ENCODE peak calls at places on chromosomes 7 and 10, in eight cellular contexts. K is progenitor cell of endocrine pancreas, E is WERI-Rb-1, Z is foreskin fibroblast, F is NB4, N is thoracic aorta, D is sigmoid colon, R is PC-9. H is an unnamed sample.

GRCh38 chr10:123284022-123284421 is 129.8 kb downstream of the BUB3 start:
- DNase-seq in K (no peak), E (no peak), Z (no peak), F (no peak), N (no peak), D (no peak), R (no peak), H (no peak)

GRCh38 chr10:103693070-103693811 is 162.1 kb downstream of the SH3PXD2A start:
- DNase-seq in K (no peak), E (no peak), Z (peak; percentile 43), F (peak; percentile 54), N (no peak), D (no peak), R (no peak), H (peak; percentile 60)

GRCh38 chr7:3294432-3295100 is 6.5 kb upstream of the SDK1 start:
- DNase-seq in K (no peak), E (peak; percentile 42), Z (no peak), F (no peak), N (no peak), D (no peak), R (no peak), H (no peak)

GRCh38 chr7:148031816-148032215 is 558.8 kb upstream of the C7orf33 start:
- DNase-seq in K (no peak), E (peak; percentile 90), Z (no peak), F (no peak), N (no peak), D (no peak), R (no peak), H (peak; percentile 37)

GRCh38 chr7:134766779-134767566 is 12.5 kb upstream of the CALD1 start:
- DNase-seq in K (no peak), E (no peak), Z (peak; percentile 43), F (no peak), N (no peak), D (no peak), R (no peak), H (no peak)

GRCh38 chr7:106220307-106220706 is 64.5 kb downstream of the NAMPT start:
- DNase-seq in K (no peak), E (no peak), Z (no peak), F (no peak), N (no peak), D (no peak), R (no peak), H (no peak)

GRCh38 chr10:100749309-100750217 is 4.2 kb downstream of the PAX2 start:
- DNase-seq in K (no peak), E (no peak), Z (no peak), F (no peak), N (no peak), D (peak; percentile 56), R (no peak), H (peak; percentile 33)

GRCh38 chr7:151174246-151175046 is 7.0 kb upstream of the GBX1 start:
- DNase-seq in K (no peak), E (no peak), Z (peak; percentile 20), F (no peak), N (no peak), D (no peak), R (no peak), H (no peak)

GRCh38 chr10:125148576-125148975 is 11.8 kb downstream of the CTBP2 start:
- DNase-seq in K (no peak), E (no peak), Z (peak; percentile 41), F (no peak), N (no peak), D (no peak), R (no peak), H (no peak)

GRCh38 chr10:61439058-61439607 is 14.0 kb downstream of the TMEM26 start:
- DNase-seq in K (no peak), E (no peak), Z (peak; percentile 2), F (no peak), N (no peak), D (no peak), R (no peak), H (no peak)

GRCh38 chr10:121788717-121789116 is 139.1 kb downstream of the ATE1 start:
- DNase-seq in K (no peak), E (no peak), Z (no peak), F (no peak), N (no peak), D (no peak), R (no peak), H (no peak)

GRCh38 chr7:95794917-95795515 is 22.7 kb downstream of the DYNC1I1 start:
- DNase-seq in K (no peak), E (peak; percentile 26), Z (peak; percentile 4), F (peak; percentile 51), N (no peak), D (no peak), R (no peak), H (no peak)

GRCh38 chr10:60892571-60892970 is 51.4 kb downstream of the RHOBTB1 start:
- DNase-seq in K (no peak), E (no peak), Z (no peak), F (no peak), N (no peak), D (no peak), R (no peak), H (no peak)

GRCh38 chr10:54363390-54363789 is 437.6 kb downstream of the PCDH15 start:
- DNase-seq in K (no peak), E (no peak), Z (no peak), F (no peak), N (no peak), D (no peak), R (no peak), H (no peak)

GRCh38 chr7:73940701-73941238 is 79.8 kb downstream of the TMEM270 start:
- DNase-seq in K (no peak), E (no peak), Z (no peak), F (no peak), N (no peak), D (no peak), R (no peak), H (no peak)

GRCh38 chr10:725786-726185 is 36.3 kb upstream of the DIP2C start:
- DNase-seq in K (no peak), E (no peak), Z (peak; percentile 11), F (no peak), N (no peak), D (no peak), R (no peak), H (no peak)

DNA sequence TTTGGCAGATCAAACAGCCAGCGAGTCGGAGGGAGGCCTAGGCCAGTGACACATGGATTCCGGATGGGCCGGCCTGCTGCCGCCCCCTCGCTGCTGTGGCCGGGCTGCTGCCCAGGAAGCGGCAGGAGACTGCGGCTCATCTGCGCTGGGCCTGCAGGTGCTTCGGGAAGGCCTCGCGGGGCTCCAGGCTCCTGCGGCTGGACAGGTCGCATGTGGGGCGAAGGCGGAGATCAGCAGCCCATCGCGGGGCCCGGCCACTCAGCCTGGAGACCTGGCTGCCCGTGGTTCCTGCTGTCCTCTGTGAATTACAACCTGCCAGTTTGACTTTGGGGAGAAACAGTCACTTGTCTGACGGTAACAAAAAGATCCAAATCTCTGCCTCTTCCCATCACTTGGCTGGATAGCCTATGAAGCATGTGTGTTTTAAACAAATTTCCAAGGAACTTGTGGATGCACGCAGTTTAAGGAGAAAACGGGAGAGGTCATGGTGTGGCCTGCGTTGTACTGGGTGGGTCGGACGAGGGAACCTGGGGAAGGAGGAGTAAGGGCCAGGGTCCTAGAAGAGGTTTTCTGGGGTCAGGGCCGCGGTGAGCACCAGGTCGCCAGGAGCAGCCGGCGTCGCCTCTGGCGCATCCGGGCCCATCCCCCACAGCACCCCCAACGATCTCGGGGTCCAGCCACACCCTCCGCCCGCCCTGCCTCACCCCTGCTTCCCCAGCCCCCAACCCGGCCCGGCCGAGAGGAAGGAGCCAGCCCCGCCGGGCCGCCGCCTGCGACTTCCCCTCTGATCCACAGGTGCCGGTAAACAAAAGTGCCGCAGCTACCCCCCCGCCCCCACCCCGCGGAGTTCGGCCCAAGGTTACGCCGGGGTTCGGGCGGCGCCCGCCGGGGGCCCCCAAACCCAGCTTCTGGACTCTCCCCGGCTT is 1.6 kb downstream of the SPOCK2 start:
- DNase-seq in K (no peak), E (no peak), Z (no peak), F (no peak), N (no peak), D (no peak), R (no peak), H (peak; percentile 52)
- TF ChIP-seq CTCF in K (peak; percentile 20), E (no peak), Z (no peak), F (no peak), N (no peak), D (no peak), R (no peak), H (no peak)

GRCh38 chr10:59366310-59366709 is 4.0 kb upstream of the FAM13C start:
- DNase-seq in K (no peak), E (no peak), Z (no peak), F (no peak), N (no peak), D (no peak), R (no peak), H (no peak)
- TF ChIP-seq CTCF in K (no peak), E (no peak), Z (no peak), F (no peak), N (no peak), D (no peak), R (no peak), H (no peak)

DNA sequence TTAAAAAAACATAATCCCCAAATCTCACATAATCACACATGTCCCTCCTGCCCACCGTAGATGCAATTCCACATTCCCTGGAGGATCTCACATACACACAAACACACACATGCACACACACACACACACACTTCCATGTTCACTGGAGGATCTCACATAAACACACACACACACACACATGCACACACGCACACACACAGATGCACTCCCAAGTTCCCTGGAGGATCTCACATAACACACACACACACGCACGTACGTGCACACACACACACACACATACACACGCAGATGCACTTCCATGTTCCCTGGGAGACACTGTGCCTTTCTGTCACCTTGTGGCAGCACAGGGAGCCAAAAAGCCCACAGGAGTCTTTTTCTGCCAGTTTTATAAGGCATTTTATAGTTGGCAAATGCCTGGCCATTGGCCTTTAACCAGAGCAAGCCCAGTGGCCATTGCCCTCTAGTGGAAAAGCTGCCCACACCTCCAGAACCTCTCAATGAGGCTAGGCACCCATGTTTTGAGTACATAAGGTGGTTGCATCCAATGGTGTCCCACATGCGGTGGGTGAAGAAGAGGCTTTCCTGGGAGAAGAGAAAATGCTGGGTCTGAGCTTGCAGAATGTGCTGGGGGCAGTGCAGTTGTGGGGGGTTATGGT is 115.4 kb upstream of the ACBD5 start:
- DNase-seq in K (no peak), E (no peak), Z (no peak), F (peak; percentile 8), N (no peak), D (no peak), R (peak; percentile 15), H (no peak)
- TF ChIP-seq CTCF in K (no peak), E (peak; percentile 25), Z (no peak), F (no peak), N (no peak), D (no peak), R (peak; percentile 34), H (no peak)

GRCh38 chr10:74436523-74437170 is 285.6 kb downstream of the ADK start:
- DNase-seq in K (no peak), E (no peak), Z (no peak), F (no peak), N (no peak), D (no peak), R (no peak), H (no peak)

GRCh38 chr10:74434577-74434976 is 283.6 kb downstream of the ADK start:
- DNase-seq in K (no peak), E (no peak), Z (no peak), F (no peak), N (no peak), D (no peak), R (no peak), H (no peak)

GRCh38 chr10:74437822-74438221 is 286.8 kb downstream of the ADK start:
- DNase-seq in K (no peak), E (no peak), Z (peak; percentile 72), F (no peak), N (no peak), D (no peak), R (no peak), H (no peak)

GRCh38 chr10:74433993-74434392 is 283.0 kb downstream of the ADK start:
- DNase-seq in K (no peak), E (no peak), Z (peak; percentile 16), F (no peak), N (no peak), D (no peak), R (no peak), H (no peak)

GRCh38 chr10:74439213-74439612 is 288.2 kb downstream of the ADK start:
- DNase-seq in K (no peak), E (no peak), Z (no peak), F (no peak), N (no peak), D (no peak), R (no peak), H (no peak)
- TF ChIP-seq CTCF in K (no peak), E (no peak), Z (no peak), F (no peak), N (no peak), D (no peak), R (no peak), H (no peak)

H was measured in glutamatergic neuron.